ENCODE peak calls at places on chromosome 15, in ten cellular contexts. O is mammary epithelial cell, I is foreskin keratinocyte, F is colonic mucosa, H is BJ, Q is HL-60, P is body of pancreas, U is cardiac muscle cell, D is ovary, L is neural progenitor cell. A is an unnamed sample. For H3K27me3, the result is how much of the 10 kb centered on the place peaks cover.

GRCh38 chr15:99613887-99614642 is 48.3 kb downstream of the MEF2A start:
- DNase-seq in O (peak), I (no peak), F (peak), H (no peak), Q (peak), P (no peak), U (peak), D (no peak), L (no peak), A (no peak)

GRCh38 chr15:66545249-66545648 is 20.5 kb downstream of the LCTL start:
- DNase-seq in O (no peak), I (no peak), F (no peak), H (no peak), Q (no peak), P (no peak), U (no peak), D (no peak), L (no peak), A (no peak)

GRCh38 chr15:46996331-46996730 is 721.0 kb upstream of the SEMA6D start:
- DNase-seq in O (no peak), I (peak), F (no peak), H (no peak), Q (no peak), P (no peak), U (no peak), D (no peak), L (no peak), A (no peak)

GRCh38 chr15:48627260-48627969 is 18.1 kb downstream of the FBN1 start:
- DNase-seq in O (peak), I (peak), F (no peak), H (peak), Q (no peak), P (no peak), U (peak), D (no peak), L (peak), A (no peak)

GRCh38 chr15:99564221-99565030 is 1.4 kb upstream of the MEF2A start:
- DNase-seq in O (no peak), I (peak), F (peak), H (no peak), Q (no peak), P (peak), U (peak), D (peak), L (peak), A (no peak)

GRCh38 chr15:39579487-39580116 is 1.3 kb upstream of the THBS1 start:
- DNase-seq in O (peak), I (peak), F (no peak), H (no peak), Q (no peak), P (peak), U (peak), D (peak), L (peak), A (no peak)

GRCh38 chr15:31486506-31486905 is 159.9 kb downstream of the KLF13 start:
- DNase-seq in O (no peak), I (no peak), F (no peak), H (no peak), Q (no peak), P (no peak), U (no peak), D (peak), L (peak), A (no peak)

GRCh38 chr15:37061996-37062395 is 38.4 kb downstream of the MEIS2 start:
- DNase-seq in O (peak), I (no peak), F (no peak), H (no peak), Q (no peak), P (no peak), U (no peak), D (no peak), L (no peak), A (no peak)

GRCh38 chr15:76340198-76340801 is 3.7 kb downstream of the ISL2 start:
- DNase-seq in O (peak), I (peak), F (no peak), H (no peak), Q (no peak), P (no peak), U (peak), D (no peak), L (peak), A (peak)

DNA sequence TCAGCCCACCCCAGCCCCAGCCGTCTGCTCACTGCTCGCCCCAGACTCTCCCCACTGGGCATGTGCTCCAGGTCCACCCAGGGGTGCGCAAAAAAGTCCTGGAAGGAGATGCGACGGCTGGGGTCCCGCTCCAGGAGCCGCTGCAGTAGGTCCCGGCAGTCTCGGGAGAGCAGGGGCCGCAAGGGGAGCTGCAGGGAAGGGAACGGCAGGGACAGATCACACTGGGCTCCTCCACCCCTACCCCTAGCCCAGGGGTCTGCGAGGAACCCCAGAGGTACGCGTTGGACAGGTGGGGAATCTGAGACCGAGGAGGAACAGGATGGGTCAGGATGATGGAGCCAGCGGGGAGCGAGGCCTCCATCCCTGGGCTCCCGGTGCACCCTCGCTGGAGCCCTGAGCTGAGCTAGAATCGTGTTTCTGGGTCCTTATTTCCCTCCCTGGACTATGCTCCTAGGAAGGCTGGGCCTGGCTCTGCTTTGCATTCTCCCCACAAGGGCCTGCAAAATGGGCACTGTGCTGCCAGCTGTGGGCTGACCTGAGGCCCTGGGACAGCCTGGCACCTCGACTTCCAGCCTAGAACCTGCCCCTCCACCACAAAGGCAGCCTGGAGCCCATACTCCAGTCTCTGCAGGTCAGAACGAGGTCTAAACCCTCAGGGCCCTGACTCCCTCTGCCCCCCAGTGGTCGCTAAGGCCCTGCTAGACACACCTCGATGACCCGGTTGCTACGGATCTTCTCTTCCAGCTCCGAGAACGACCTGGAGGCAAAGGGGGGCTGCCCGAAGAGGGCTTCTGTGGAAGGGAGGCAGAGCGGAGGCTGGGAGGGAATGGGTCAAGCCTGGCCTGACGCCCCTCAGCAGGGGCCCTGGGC is 3.2 kb downstream of the ULK3 start:
- DNase-seq in O (no peak), I (no peak), F (no peak), H (no peak), Q (no peak), P (no peak), U (no peak), D (no peak), L (no peak), A (peak)
- TF ChIP-seq CTCF in O (no peak), I (peak), F (no peak), H (no peak), Q (no peak), P (no peak), U (no peak), D (no peak), L (peak), A (peak)

GRCh38 chr15:77815015-77815414 is 182.3 kb upstream of the LINGO1 start:
- DNase-seq in O (no peak), I (no peak), F (no peak), H (no peak), Q (no peak), P (no peak), U (no peak), D (no peak), L (no peak), A (no peak)
- H3K27me3 ChIP-seq in O (under half), I (under half), F (under half), H (under half), Q (under half), P (under half), U (under half), D (under half), L (under half), A (under half)

GRCh38 chr15:70072479-70072878 is 25.2 kb downstream of the TLE3 start:
- DNase-seq in O (no peak), I (no peak), F (no peak), H (no peak), Q (no peak), P (no peak), U (no peak), D (no peak), L (no peak), A (no peak)
- TF ChIP-seq CTCF in O (no peak), I (no peak), F (no peak), H (no peak), Q (no peak), P (no peak), U (no peak), D (no peak), L (no peak), A (no peak)

DNA sequence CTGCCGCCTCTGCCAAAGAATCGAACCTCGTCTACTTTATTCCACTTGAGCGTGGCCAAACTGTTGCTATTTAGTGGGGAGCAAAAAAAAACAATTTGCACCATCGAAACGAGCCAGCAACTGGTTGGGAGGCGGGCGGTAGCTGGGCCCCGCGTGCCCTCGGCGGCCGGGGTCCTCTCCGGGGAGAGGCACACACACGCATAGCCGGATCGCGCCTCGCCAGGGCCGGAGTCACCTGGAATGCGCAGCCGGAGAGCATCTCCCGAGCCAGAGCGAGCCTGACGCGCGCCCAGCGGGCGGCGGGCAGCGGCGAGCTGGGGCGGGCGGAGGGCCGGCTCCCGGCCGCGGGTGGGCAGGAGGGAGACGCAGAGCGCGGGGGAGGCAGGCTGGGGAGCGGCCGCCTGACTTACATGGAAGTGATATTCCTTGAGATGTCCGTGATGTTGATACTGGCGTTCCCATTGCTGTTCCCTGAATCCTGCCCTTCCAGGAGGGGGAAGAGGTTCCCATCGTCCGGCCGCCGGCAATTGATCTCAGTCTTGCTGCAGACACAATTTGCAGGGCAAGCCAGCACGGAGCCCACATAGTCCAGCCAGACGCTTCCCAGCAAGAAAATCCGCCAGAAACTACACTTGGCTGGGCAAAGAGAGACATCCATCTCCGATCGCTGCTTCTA is 905 bp downstream of the NTRK3 start:
- DNase-seq in O (peak), I (peak), F (no peak), H (no peak), Q (no peak), P (no peak), U (peak), D (peak), L (peak), A (peak)
- H3K27me3 ChIP-seq in O (under half), I (half or more), F (under half), H (under half), Q (under half), P (under half), U (half or more), D (under half), L (half or more), A (half or more)

GRCh38 chr15:59378855-59379254 is 6.2 kb upstream of the MYO1E start:
- DNase-seq in O (no peak), I (no peak), F (no peak), H (no peak), Q (no peak), P (no peak), U (no peak), D (no peak), L (no peak), A (no peak)

GRCh38 chr15:59379524-59379923 is 6.9 kb upstream of the MYO1E start:
- DNase-seq in O (no peak), I (no peak), F (no peak), H (no peak), Q (no peak), P (no peak), U (no peak), D (no peak), L (no peak), A (no peak)

GRCh38 chr15:59380902-59381610 is 8.4 kb upstream of the MYO1E start:
- DNase-seq in O (no peak), I (no peak), F (no peak), H (no peak), Q (no peak), P (no peak), U (no peak), D (no peak), L (peak), A (no peak)

GRCh38 chr15:59376735-59377134 is 4.1 kb upstream of the MYO1E start:
- DNase-seq in O (no peak), I (no peak), F (no peak), H (no peak), Q (no peak), P (no peak), U (peak), D (no peak), L (no peak), A (no peak)

DNA sequence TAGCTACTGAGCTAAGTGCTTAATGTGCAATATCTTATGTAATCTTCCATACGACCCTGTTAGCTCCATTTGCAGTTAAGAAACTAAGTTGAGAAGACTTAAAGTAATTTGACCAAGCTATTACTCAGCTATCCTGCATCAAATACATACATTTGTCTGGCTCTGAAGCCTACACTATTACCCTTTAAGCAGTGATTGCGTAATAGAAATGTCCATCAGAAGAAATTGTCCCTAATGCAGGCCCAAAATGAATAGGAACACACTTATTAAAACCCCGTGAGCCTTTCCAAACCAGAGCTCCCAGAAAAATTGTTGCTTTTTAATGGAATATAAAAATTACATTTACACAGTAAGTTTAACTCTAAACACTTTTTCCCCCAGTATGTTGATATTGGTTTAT is 5.3 kb upstream of the MYO1E start:
- DNase-seq in O (no peak), I (no peak), F (no peak), H (no peak), Q (no peak), P (no peak), U (no peak), D (no peak), L (no peak), A (no peak)
- TF ChIP-seq CTCF in O (no peak), I (no peak), F (no peak), H (no peak), Q (no peak), P (no peak), U (no peak), D (no peak), L (no peak), A (no peak)

GRCh38 chr15:83108266-83109219 is 1.1 kb downstream of the TM6SF1 start:
- DNase-seq in O (no peak), I (no peak), F (peak), H (no peak), Q (peak), P (no peak), U (peak), D (no peak), L (no peak), A (no peak)
- H3K27me3 ChIP-seq in O (under half), I (half or more), F (under half), H (under half), Q (under half), P (under half), U (half or more), D (under half), L (half or more), A (under half)

GRCh38 chr15:68650901-68651709 is 72.3 kb downstream of the CORO2B start:
- DNase-seq in O (no peak), I (no peak), F (peak), H (no peak), Q (no peak), P (peak), U (peak), D (peak), L (peak), A (peak)
- TF ChIP-seq CTCF in O (peak), I (peak), F (peak), H (peak), Q (peak), P (peak), U (peak), D (no peak), L (peak), A (peak)